ENCODE peak calls at places on chromosome 9, in seven cellular contexts. N, I, Z, Q, L, E and U are unnamed samples.

GRCh38 chr9:127612993-127613954 is 1.2 kb downstream of the STXBP1 start:
- DNase-seq in N (peak; percentile 28), I (peak; percentile 23), Z (peak; percentile 26), Q (peak; percentile 50), L (peak; percentile 79), E (peak; percentile 15), U (peak; percentile 37)

GRCh38 chr9:131282688-131283422 is 6.5 kb upstream of the FAM78A start:
- DNase-seq in N (no peak), I (no peak), Z (no peak), Q (no peak), L (peak; percentile 68), E (no peak), U (no peak)

GRCh38 chr9:137397675-137398423 is 25.1 kb downstream of the EXD3 start:
- DNase-seq in N (no peak), I (no peak), Z (no peak), Q (no peak), L (no peak), E (no peak), U (no peak)

GRCh38 chr9:95645992-95646391 is 129.2 kb upstream of the PTCH1 start:
- DNase-seq in N (no peak), I (no peak), Z (no peak), Q (no peak), L (no peak), E (no peak), U (no peak)

GRCh38 chr9:137764981-137765380 is 112.6 kb upstream of the CACNA1B start:
- DNase-seq in N (no peak), I (no peak), Z (no peak), Q (no peak), L (no peak), E (no peak), U (no peak)

GRCh38 chr9:110307191-110307590 is 30.5 kb downstream of the TXNDC8 start:
- DNase-seq in N (no peak), I (no peak), Z (no peak), Q (no peak), L (no peak), E (no peak), U (no peak)

GRCh38 chr9:95502248-95502647 is 14.5 kb downstream of the PTCH1 start:
- DNase-seq in N (no peak), I (no peak), Z (no peak), Q (no peak), L (no peak), E (no peak), U (no peak)

GRCh38 chr9:136481558-136481957 is 1.3 kb downstream of the SEC16A start:
- DNase-seq in N (no peak), I (no peak), Z (no peak), Q (no peak), L (no peak), E (no peak), U (peak; percentile 31)

GRCh38 chr9:87642330-87643110 is 83.4 kb upstream of the CTSL start:
- DNase-seq in N (no peak), I (no peak), Z (no peak), Q (no peak), L (no peak), E (no peak), U (no peak)

GRCh38 chr9:110088099-110088498 is 119.9 kb downstream of the C9orf152 start:
- DNase-seq in N (no peak), I (no peak), Z (no peak), Q (no peak), L (no peak), E (no peak), U (no peak)

GRCh38 chr9:120877276-120878034 is 467 bp upstream of the PHF19 start:
- DNase-seq in N (no peak), I (peak; percentile 53), Z (peak; percentile 57), Q (peak; percentile 91), L (peak; percentile 86), E (peak; percentile 63), U (peak; percentile 71)

GRCh38 chr9:133477461-133477860 is 1.4 kb downstream of the SLC2A6 start:
- DNase-seq in N (no peak), I (no peak), Z (no peak), Q (no peak), L (no peak), E (no peak), U (no peak)

GRCh38 chr9:37421914-37422288 is 595 bp upstream of the GRHPR start:
- DNase-seq in N (no peak), I (no peak), Z (no peak), Q (no peak), L (no peak), E (no peak), U (no peak)